ENCODE peak calls at places on chromosomes 13 and 19, in seven cellular contexts. One of them, this sample, is unnamed.

GRCh38 chr13:51874651-51875050 is 12.9 kb downstream of the CCDC70 start:
- DNase-seq in prostate gland: no peak
- DNase-seq in cardiac muscle cell: no peak
- DNase-seq in HepG2: no peak
- DNase-seq in astrocyte: no peak
- DNase-seq in brain microvascular endothelial cell: no peak
- DNase-seq in ovary: no peak
- DNase-seq in this sample: no peak

GRCh38 chr13:72185756-72186155 is 318.8 kb upstream of the DACH1 start:
- DNase-seq in prostate gland: no peak
- DNase-seq in cardiac muscle cell: no peak
- DNase-seq in HepG2: no peak
- DNase-seq in astrocyte: no peak
- DNase-seq in brain microvascular endothelial cell: no peak
- DNase-seq in ovary: no peak
- DNase-seq in this sample: no peak

GRCh38 chr19:43540381-43540780 is 7.4 kb downstream of the ZNF575 start:
- DNase-seq in prostate gland: no peak
- DNase-seq in cardiac muscle cell: no peak
- DNase-seq in HepG2: no peak
- DNase-seq in astrocyte: no peak
- DNase-seq in brain microvascular endothelial cell: no peak
- DNase-seq in ovary: no peak
- DNase-seq in this sample: no peak

GRCh38 chr13:78239681-78240080 is 321.1 kb upstream of the EDNRB start:
- DNase-seq in prostate gland: no peak
- DNase-seq in cardiac muscle cell: no peak
- DNase-seq in HepG2: no peak
- DNase-seq in astrocyte: no peak
- DNase-seq in brain microvascular endothelial cell: no peak
- DNase-seq in ovary: no peak
- DNase-seq in this sample: no peak

GRCh38 chr19:50510121-50510670 is 795 bp downstream of the JOSD2 start:
- DNase-seq in prostate gland: no peak
- DNase-seq in cardiac muscle cell: no peak
- DNase-seq in HepG2: no peak
- DNase-seq in astrocyte: no peak
- DNase-seq in brain microvascular endothelial cell: no peak
- DNase-seq in ovary: no peak
- DNase-seq in this sample: no peak

GRCh38 chr19:51274371-51274770 is 23.5 kb downstream of the SIGLECL1 start:
- DNase-seq in prostate gland: no peak
- DNase-seq in cardiac muscle cell: no peak
- DNase-seq in HepG2: no peak
- DNase-seq in astrocyte: no peak
- DNase-seq in brain microvascular endothelial cell: no peak
- DNase-seq in ovary: no peak
- DNase-seq in this sample: no peak

GRCh38 chr19:4234142-4234861 is 5.0 kb downstream of the EBI3 start:
- DNase-seq in prostate gland: no peak
- DNase-seq in cardiac muscle cell: no peak
- DNase-seq in HepG2: peak
- DNase-seq in astrocyte: no peak
- DNase-seq in brain microvascular endothelial cell: no peak
- DNase-seq in ovary: no peak
- DNase-seq in this sample: no peak

GRCh38 chr19:3135961-3136683 is at the start of gene GNA15:
- DNase-seq in prostate gland: peak
- DNase-seq in cardiac muscle cell: no peak
- DNase-seq in HepG2: no peak
- DNase-seq in astrocyte: no peak
- DNase-seq in brain microvascular endothelial cell: no peak
- DNase-seq in ovary: peak
- DNase-seq in this sample: no peak

GRCh38 chr19:29665826-29666633 is 769 bp downstream of the PLEKHF1 start:
- DNase-seq in prostate gland: no peak
- DNase-seq in cardiac muscle cell: peak
- DNase-seq in HepG2: no peak
- DNase-seq in astrocyte: peak
- DNase-seq in brain microvascular endothelial cell: peak
- DNase-seq in ovary: peak
- DNase-seq in this sample: no peak

GRCh38 chr19:29378543-29379105 is 147.2 kb upstream of the VSTM2B start:
- DNase-seq in prostate gland: no peak
- DNase-seq in cardiac muscle cell: no peak
- DNase-seq in HepG2: no peak
- DNase-seq in astrocyte: no peak
- DNase-seq in brain microvascular endothelial cell: no peak
- DNase-seq in ovary: no peak
- DNase-seq in this sample: no peak

GRCh38 chr19:6109947-6110346 is 353 bp downstream of the RFX2 start:
- DNase-seq in prostate gland: no peak
- DNase-seq in cardiac muscle cell: no peak
- DNase-seq in HepG2: no peak
- DNase-seq in astrocyte: no peak
- DNase-seq in brain microvascular endothelial cell: no peak
- DNase-seq in ovary: peak
- DNase-seq in this sample: no peak

GRCh38 chr13:41837668-41838067 is 123.2 kb downstream of the VWA8 start:
- DNase-seq in prostate gland: no peak
- DNase-seq in cardiac muscle cell: no peak
- DNase-seq in HepG2: no peak
- DNase-seq in astrocyte: peak
- DNase-seq in brain microvascular endothelial cell: no peak
- DNase-seq in ovary: no peak
- DNase-seq in this sample: no peak

GRCh38 chr19:29922972-29923371 is 19.1 kb upstream of the URI1 start:
- DNase-seq in prostate gland: no peak
- DNase-seq in cardiac muscle cell: no peak
- DNase-seq in HepG2: no peak
- DNase-seq in astrocyte: no peak
- DNase-seq in brain microvascular endothelial cell: no peak
- DNase-seq in ovary: no peak
- DNase-seq in this sample: no peak

GRCh38 chr13:109783815-109784589 is 2.4 kb downstream of the IRS2 start:
- DNase-seq in prostate gland: no peak
- DNase-seq in cardiac muscle cell: no peak
- DNase-seq in HepG2: no peak
- DNase-seq in astrocyte: no peak
- DNase-seq in brain microvascular endothelial cell: no peak
- DNase-seq in ovary: peak
- DNase-seq in this sample: no peak

GRCh38 chr13:109782066-109782822 is 4.1 kb downstream of the IRS2 start:
- DNase-seq in prostate gland: no peak
- DNase-seq in cardiac muscle cell: no peak
- DNase-seq in HepG2: no peak
- DNase-seq in astrocyte: no peak
- DNase-seq in brain microvascular endothelial cell: no peak
- DNase-seq in ovary: no peak
- DNase-seq in this sample: no peak

GRCh38 chr13:109783447-109783814 is 3.0 kb downstream of the IRS2 start:
- DNase-seq in prostate gland: no peak
- DNase-seq in cardiac muscle cell: no peak
- DNase-seq in HepG2: no peak
- DNase-seq in astrocyte: no peak
- DNase-seq in brain microvascular endothelial cell: no peak
- DNase-seq in ovary: peak
- DNase-seq in this sample: no peak

GRCh38 chr13:109781384-109782065 is 4.9 kb downstream of the IRS2 start:
- DNase-seq in prostate gland: no peak
- DNase-seq in cardiac muscle cell: no peak
- DNase-seq in HepG2: no peak
- DNase-seq in astrocyte: no peak
- DNase-seq in brain microvascular endothelial cell: no peak
- DNase-seq in ovary: peak
- DNase-seq in this sample: no peak

GRCh38 chr13:109782823-109783411 is 3.5 kb downstream of the IRS2 start:
- DNase-seq in prostate gland: no peak
- DNase-seq in cardiac muscle cell: no peak
- DNase-seq in HepG2: no peak
- DNase-seq in astrocyte: no peak
- DNase-seq in brain microvascular endothelial cell: no peak
- DNase-seq in ovary: peak
- DNase-seq in this sample: no peak
- H3K27ac ChIP-seq in prostate gland: peak
- H3K27ac ChIP-seq in cardiac muscle cell: no peak
- H3K27ac ChIP-seq in HepG2: no peak
- H3K27ac ChIP-seq in astrocyte: no peak
- H3K27ac ChIP-seq in brain microvascular endothelial cell: no peak
- H3K27ac ChIP-seq in ovary: peak
- H3K27ac ChIP-seq in this sample: peak

DNA sequence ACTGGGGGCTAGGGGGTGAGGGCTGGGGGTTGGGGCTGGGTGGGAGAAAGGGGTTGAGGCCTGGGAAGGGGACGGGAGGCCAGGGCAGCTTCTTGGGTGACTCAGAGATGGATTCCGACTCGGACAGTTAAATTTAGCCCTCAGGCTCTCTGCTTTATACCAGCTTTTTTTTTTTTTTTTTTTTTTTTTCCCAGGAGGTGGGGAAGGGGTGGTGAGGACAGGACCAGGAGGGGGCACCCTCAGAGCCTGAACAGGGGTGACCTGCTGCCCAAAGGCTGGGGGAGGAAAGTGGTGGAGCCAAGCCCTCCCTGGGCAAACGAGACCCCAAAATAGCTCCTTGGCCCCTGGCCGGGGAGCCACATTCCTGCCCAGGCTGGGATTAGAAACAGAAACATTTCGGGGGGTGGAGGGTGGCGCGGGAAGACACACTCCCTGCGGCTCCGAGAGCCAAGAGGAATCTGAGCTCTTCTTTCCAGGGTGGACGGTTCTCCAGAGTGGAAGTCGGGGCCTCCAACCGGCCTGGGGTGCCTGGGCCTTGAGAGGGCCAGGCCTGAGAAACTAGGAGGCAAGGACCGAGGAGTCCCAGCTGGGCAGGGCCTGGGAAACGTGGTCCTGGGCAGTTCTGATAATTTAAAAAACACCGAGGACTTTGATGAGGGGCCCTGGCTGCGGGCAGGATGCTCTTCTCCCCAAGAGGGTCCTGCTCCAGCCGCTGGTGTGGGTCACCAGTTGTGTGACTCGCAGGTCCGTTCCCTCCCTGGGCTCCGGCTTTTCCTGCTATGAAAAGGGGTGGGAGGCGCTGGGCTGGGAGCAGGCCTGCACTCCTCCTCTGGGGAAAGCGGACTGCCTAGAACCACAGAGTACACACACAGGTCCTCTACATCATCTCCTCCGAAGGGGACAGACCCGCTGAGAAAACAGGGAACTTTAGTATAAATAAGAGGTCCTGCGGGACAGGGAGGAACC is 813 bp upstream of the DMPK start:
- DNase-seq in prostate gland: peak
- DNase-seq in cardiac muscle cell: peak
- DNase-seq in HepG2: no peak
- DNase-seq in astrocyte: peak
- DNase-seq in brain microvascular endothelial cell: peak
- DNase-seq in ovary: peak
- DNase-seq in this sample: no peak
- H3K4me3 ChIP-seq in prostate gland: peak
- H3K4me3 ChIP-seq in cardiac muscle cell: peak
- H3K4me3 ChIP-seq in HepG2: no peak
- H3K4me3 ChIP-seq in astrocyte: no peak
- H3K4me3 ChIP-seq in brain microvascular endothelial cell: peak
- H3K4me3 ChIP-seq in ovary: peak
- H3K4me3 ChIP-seq in this sample: no peak

GRCh38 chr19:9073806-9074205 is 13.1 kb upstream of the OR1M1 start:
- DNase-seq in prostate gland: no peak
- DNase-seq in cardiac muscle cell: no peak
- DNase-seq in HepG2: no peak
- DNase-seq in astrocyte: no peak
- DNase-seq in brain microvascular endothelial cell: no peak
- DNase-seq in ovary: no peak
- DNase-seq in this sample: no peak

GRCh38 chr19:9076886-9077285 is 10.0 kb upstream of the OR1M1 start:
- DNase-seq in prostate gland: no peak
- DNase-seq in cardiac muscle cell: no peak
- DNase-seq in HepG2: no peak
- DNase-seq in astrocyte: peak
- DNase-seq in brain microvascular endothelial cell: no peak
- DNase-seq in ovary: no peak
- DNase-seq in this sample: no peak

GRCh38 chr19:9075064-9075964 is 11.5 kb upstream of the OR1M1 start:
- DNase-seq in prostate gland: peak
- DNase-seq in cardiac muscle cell: peak
- DNase-seq in HepG2: peak
- DNase-seq in astrocyte: peak
- DNase-seq in brain microvascular endothelial cell: peak
- DNase-seq in ovary: peak
- DNase-seq in this sample: peak

DNA sequence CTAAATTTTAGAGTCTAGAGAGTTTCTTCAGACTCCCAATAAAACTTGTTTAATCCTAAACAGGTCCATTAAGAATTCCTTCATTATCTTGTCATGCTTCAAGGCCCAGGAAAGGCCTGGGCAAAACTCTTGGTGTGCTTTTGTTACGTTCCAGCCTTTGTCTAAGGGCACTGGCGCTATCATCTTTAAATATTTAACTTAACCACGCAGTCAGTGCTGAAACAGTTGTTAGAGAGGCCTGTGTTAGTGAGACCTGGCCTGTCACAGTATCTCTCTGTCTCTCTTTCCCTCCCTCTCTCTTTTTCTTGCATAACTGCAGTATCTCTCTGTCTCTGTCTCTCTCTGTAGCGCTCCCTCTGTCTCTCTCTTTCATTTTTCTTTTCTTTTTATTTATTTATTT is 8.2 kb upstream of the OR1M1 start:
- DNase-seq in prostate gland: no peak
- DNase-seq in cardiac muscle cell: no peak
- DNase-seq in HepG2: no peak
- DNase-seq in astrocyte: no peak
- DNase-seq in brain microvascular endothelial cell: no peak
- DNase-seq in ovary: no peak
- DNase-seq in this sample: no peak
- H3K27ac ChIP-seq in prostate gland: no peak
- H3K27ac ChIP-seq in cardiac muscle cell: no peak
- H3K27ac ChIP-seq in HepG2: no peak
- H3K27ac ChIP-seq in astrocyte: no peak
- H3K27ac ChIP-seq in brain microvascular endothelial cell: no peak
- H3K27ac ChIP-seq in ovary: no peak
- H3K27ac ChIP-seq in this sample: no peak

GRCh38 chr19:41913476-41914190 is 14.6 kb downstream of the ERFL start:
- DNase-seq in prostate gland: no peak
- DNase-seq in cardiac muscle cell: no peak
- DNase-seq in HepG2: no peak
- DNase-seq in astrocyte: no peak
- DNase-seq in brain microvascular endothelial cell: no peak
- DNase-seq in ovary: no peak
- DNase-seq in this sample: no peak

GRCh38 chr19:41912899-41913475 is 15.3 kb downstream of the ERFL start:
- DNase-seq in prostate gland: no peak
- DNase-seq in cardiac muscle cell: no peak
- DNase-seq in HepG2: no peak
- DNase-seq in astrocyte: no peak
- DNase-seq in brain microvascular endothelial cell: no peak
- DNase-seq in ovary: no peak
- DNase-seq in this sample: no peak

GRCh38 chr19:41910240-41910991 is 17.8 kb downstream of the ERFL start:
- DNase-seq in prostate gland: no peak
- DNase-seq in cardiac muscle cell: no peak
- DNase-seq in HepG2: no peak
- DNase-seq in astrocyte: no peak
- DNase-seq in brain microvascular endothelial cell: no peak
- DNase-seq in ovary: no peak
- DNase-seq in this sample: no peak

GRCh38 chr19:41910992-41911888 is 17.0 kb downstream of the ERFL start:
- DNase-seq in prostate gland: no peak
- DNase-seq in cardiac muscle cell: no peak
- DNase-seq in HepG2: no peak
- DNase-seq in astrocyte: no peak
- DNase-seq in brain microvascular endothelial cell: no peak
- DNase-seq in ovary: no peak
- DNase-seq in this sample: no peak

GRCh38 chr19:41911889-41912731 is 16.1 kb downstream of the ERFL start:
- DNase-seq in prostate gland: no peak
- DNase-seq in cardiac muscle cell: no peak
- DNase-seq in HepG2: no peak
- DNase-seq in astrocyte: no peak
- DNase-seq in brain microvascular endothelial cell: no peak
- DNase-seq in ovary: no peak
- DNase-seq in this sample: no peak
- H3K4me3 ChIP-seq in prostate gland: no peak
- H3K4me3 ChIP-seq in cardiac muscle cell: no peak
- H3K4me3 ChIP-seq in HepG2: no peak
- H3K4me3 ChIP-seq in astrocyte: no peak
- H3K4me3 ChIP-seq in brain microvascular endothelial cell: no peak
- H3K4me3 ChIP-seq in ovary: no peak
- H3K4me3 ChIP-seq in this sample: no peak